ENCODE peak calls at places on chromosomes 3 and 15, in seven cellular contexts. P, X, F, O, Q, M and W are unnamed samples.

GRCh38 chr15:99117111-99117510 is 12.2 kb downstream of the SYNM start:
- DNase-seq in P (no peak), X (no peak), F (no peak), O (no peak), Q (no peak), M (no peak), W (no peak)

GRCh38 chr3:59386165-59386564 is 336.3 kb upstream of the CFAP20DC start:
- DNase-seq in P (no peak), X (no peak), F (peak; percentile 78), O (no peak), Q (no peak), M (no peak), W (no peak)

GRCh38 chr3:38084019-38084968 is 45.3 kb downstream of the DLEC1 start:
- DNase-seq in P (peak; percentile 48), X (peak; percentile 17), F (peak; percentile 42), O (peak; percentile 41), Q (no peak), M (no peak), W (peak; percentile 39)

GRCh38 chr3:74537164-74537563 is 77.3 kb downstream of the CNTN3 start:
- DNase-seq in P (no peak), X (peak; percentile 28), F (no peak), O (peak; percentile 47), Q (peak; percentile 67), M (no peak), W (peak; percentile 82)

GRCh38 chr3:71031914-71032521 is 551.5 kb downstream of the FOXP1 start:
- DNase-seq in P (no peak), X (no peak), F (peak; percentile 18), O (no peak), Q (no peak), M (no peak), W (no peak)

GRCh38 chr3:130800829-130801228 is 54.2 kb upstream of the PIK3R4 start:
- DNase-seq in P (no peak), X (peak; percentile 0), F (no peak), O (peak; percentile 11), Q (no peak), M (no peak), W (no peak)

GRCh38 chr3:194219826-194220407 is 84.0 kb downstream of the HES1 start:
- DNase-seq in P (no peak), X (no peak), F (no peak), O (no peak), Q (no peak), M (no peak), W (no peak)

GRCh38 chr3:138186803-138187295 is 252 bp upstream of the ARMC8 start:
- DNase-seq in P (peak; percentile 97), X (peak; percentile 61), F (peak; percentile 93), O (peak; percentile 80), Q (peak; percentile 54), M (peak; percentile 90), W (peak; percentile 93)

GRCh38 chr3:152738656-152739055 is 96.3 kb upstream of the P2RY1 start:
- DNase-seq in P (no peak), X (peak; percentile 34), F (peak; percentile 23), O (peak; percentile 42), Q (peak; percentile 11), M (no peak), W (peak; percentile 74)

GRCh38 chr3:12239301-12239700 is 49.6 kb upstream of the PPARG start:
- DNase-seq in P (no peak), X (no peak), F (no peak), O (no peak), Q (no peak), M (no peak), W (no peak)

GRCh38 chr3:9352917-9353823 is 9.7 kb upstream of the THUMPD3 start:
- DNase-seq in P (peak; percentile 70), X (peak; percentile 55), F (no peak), O (peak; percentile 62), Q (peak; percentile 44), M (peak; percentile 66), W (peak; percentile 86)

GRCh38 chr3:6025032-6025431 is 835.9 kb upstream of the GRM7 start:
- DNase-seq in P (no peak), X (no peak), F (no peak), O (no peak), Q (no peak), M (no peak), W (no peak)

GRCh38 chr3:133945696-133946095 is 50.0 kb upstream of the RAB6B start:
- DNase-seq in P (no peak), X (no peak), F (no peak), O (no peak), Q (no peak), M (no peak), W (no peak)

GRCh38 chr15:69380100-69380725 is 33.9 kb upstream of the KIF23 start:
- DNase-seq in P (no peak), X (no peak), F (no peak), O (no peak), Q (no peak), M (no peak), W (peak; percentile 51)
- TF ChIP-seq CTCF in P (peak; percentile 24), X (peak; percentile 8), F (peak; percentile 8), O (peak; percentile 40), Q (peak; percentile 26), M (no peak), W (peak; percentile 61)

GRCh38 chr15:38647683-38648082 is 83.1 kb upstream of the RASGRP1 start:
- DNase-seq in P (no peak), X (peak; percentile 4), F (no peak), O (peak; percentile 7), Q (no peak), M (no peak), W (peak; percentile 52)
- TF ChIP-seq CTCF in P (peak; percentile 45), X (peak; percentile 26), F (no peak), O (peak; percentile 28), Q (peak; percentile 13), M (no peak), W (peak; percentile 62)

GRCh38 chr3:99321261-99321660 is 317.1 kb upstream of the COL8A1 start:
- DNase-seq in P (no peak), X (no peak), F (no peak), O (no peak), Q (no peak), M (no peak), W (no peak)
- TF ChIP-seq CTCF in P (no peak), X (no peak), F (no peak), O (no peak), Q (no peak), M (no peak), W (no peak)

GRCh38 chr3:41007399-41007798 is 191.9 kb upstream of the CTNNB1 start:
- DNase-seq in P (no peak), X (no peak), F (no peak), O (no peak), Q (no peak), M (no peak), W (no peak)
- TF ChIP-seq CTCF in P (no peak), X (no peak), F (no peak), O (no peak), Q (no peak), M (no peak), W (no peak)

GRCh38 chr3:136982520-136983138 is 24.8 kb downstream of the IL20RB start:
- DNase-seq in P (no peak), X (no peak), F (no peak), O (no peak), Q (no peak), M (no peak), W (peak; percentile 13)
- TF ChIP-seq CTCF in P (no peak), X (no peak), F (no peak), O (no peak), Q (no peak), M (no peak), W (no peak)

DNA sequence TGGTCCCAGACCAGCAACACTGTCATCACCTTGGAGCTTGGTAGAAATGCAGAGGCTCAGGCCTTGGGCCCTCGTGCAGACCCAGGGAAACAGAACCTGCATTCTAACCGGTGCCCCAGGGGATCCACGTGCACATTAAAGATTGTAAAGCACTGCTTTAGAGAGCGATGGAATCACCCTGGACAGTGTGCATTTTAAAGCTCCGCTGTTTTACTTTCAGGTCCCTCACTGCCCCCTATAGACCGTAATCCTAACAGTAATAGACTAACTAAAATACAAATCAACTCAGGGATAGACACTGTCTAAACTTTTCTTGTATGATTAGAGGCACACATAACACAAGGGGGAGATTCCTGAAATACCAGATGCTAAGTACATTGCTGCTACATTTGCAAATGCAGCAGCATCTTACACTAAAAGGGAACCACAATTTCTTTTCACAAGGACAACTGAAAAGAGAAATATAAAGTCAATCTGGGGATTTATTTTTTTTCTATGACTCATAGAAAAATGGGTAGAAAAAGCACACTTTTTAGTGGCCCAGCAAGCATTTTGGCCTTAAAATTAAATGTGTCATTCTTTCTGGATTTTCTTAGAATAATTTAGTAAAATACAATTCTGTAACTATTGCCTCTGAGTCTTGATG is 10.5 kb upstream of the SH3GL3 start:
- DNase-seq in P (peak; percentile 42), X (peak; percentile 35), F (no peak), O (peak; percentile 58), Q (no peak), M (no peak), W (peak; percentile 86)
- TF ChIP-seq CTCF in P (peak; percentile 59), X (peak; percentile 61), F (peak; percentile 54), O (peak; percentile 69), Q (peak; percentile 62), M (no peak), W (peak; percentile 77)

DNA sequence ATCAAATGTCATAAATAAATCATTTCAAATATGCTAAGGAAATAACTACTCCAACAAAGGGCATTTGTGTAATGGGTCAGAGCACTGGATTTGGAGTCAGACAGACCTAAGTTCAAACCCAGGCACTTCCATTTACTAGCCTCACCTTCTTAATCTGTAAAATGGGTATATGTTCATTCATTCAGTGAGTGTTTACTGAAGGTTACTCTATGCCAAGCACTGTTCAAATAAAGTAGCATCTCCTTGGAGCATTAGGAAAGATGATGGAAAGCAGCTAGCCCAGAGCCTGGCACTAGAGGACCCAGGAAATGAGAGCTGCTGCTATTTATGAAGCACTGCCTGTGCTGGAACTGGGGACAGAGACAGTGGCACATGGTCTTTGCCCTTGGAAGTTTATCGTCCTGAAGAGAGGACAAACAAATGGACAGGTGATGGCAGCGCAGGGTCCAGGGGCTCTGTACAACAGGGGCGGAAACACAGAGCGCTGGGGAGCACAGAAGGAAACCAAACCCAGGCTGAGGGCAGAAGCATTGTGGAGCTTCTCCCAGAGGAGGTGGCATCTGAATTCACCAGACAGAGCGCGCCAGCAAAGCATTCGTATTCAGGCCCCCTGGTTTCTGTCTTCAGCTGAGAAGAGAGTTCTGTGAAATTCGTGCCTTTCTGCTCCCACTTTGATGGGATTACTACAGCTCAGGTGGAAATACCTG is 19.0 kb downstream of the TM4SF4 start:
- DNase-seq in P (no peak), X (no peak), F (no peak), O (no peak), Q (no peak), M (no peak), W (no peak)
- TF ChIP-seq CTCF in P (no peak), X (no peak), F (no peak), O (no peak), Q (no peak), M (no peak), W (no peak)

GRCh38 chr3:125165948-125166553 is 46.5 kb downstream of the SLC12A8 start:
- DNase-seq in P (no peak), X (no peak), F (no peak), O (no peak), Q (no peak), M (no peak), W (no peak)

GRCh38 chr3:125163739-125164601 is 48.6 kb downstream of the SLC12A8 start:
- DNase-seq in P (no peak), X (no peak), F (no peak), O (peak; percentile 41), Q (no peak), M (peak; percentile 72), W (peak; percentile 48)

GRCh38 chr3:125168711-125169410 is 43.7 kb downstream of the SLC12A8 start:
- DNase-seq in P (no peak), X (no peak), F (no peak), O (peak; percentile 18), Q (no peak), M (no peak), W (no peak)

GRCh38 chr3:125166581-125166980 is 46.0 kb downstream of the SLC12A8 start:
- DNase-seq in P (no peak), X (no peak), F (no peak), O (no peak), Q (no peak), M (no peak), W (no peak)

GRCh38 chr3:125165189-125165947 is 47.2 kb downstream of the SLC12A8 start:
- DNase-seq in P (peak; percentile 55), X (no peak), F (no peak), O (peak; percentile 40), Q (no peak), M (no peak), W (peak; percentile 68)
- TF ChIP-seq CTCF in P (peak; percentile 63), X (peak; percentile 58), F (peak; percentile 57), O (peak; percentile 80), Q (peak; percentile 84), M (peak; percentile 66), W (peak; percentile 91)